ENCODE peak calls at places on chromosomes 13 and 19, in seven cellular contexts. One of them, this sample, is unnamed. For H3K36me3 and H4K20me1, the result is how much of the 10 kb centered on the place peaks cover.

GRCh38 chr19:13843104-13843921 is 33.6 kb upstream of the NANOS3 start:
- DNase-seq in PC-3: peak
- DNase-seq in endothelial cell of umbilical vein: peak
- DNase-seq in fibroblast of lung: peak
- DNase-seq in GM23338: peak
- DNase-seq in astrocyte: no peak
- DNase-seq in neural progenitor cell: peak
- DNase-seq in this sample: peak

GRCh38 chr13:41497436-41497835 is 40.1 kb downstream of the RGCC start:
- DNase-seq in PC-3: no peak
- DNase-seq in endothelial cell of umbilical vein: no peak
- DNase-seq in fibroblast of lung: no peak
- DNase-seq in GM23338: no peak
- DNase-seq in astrocyte: no peak
- DNase-seq in neural progenitor cell: no peak
- DNase-seq in this sample: no peak

GRCh38 chr13:110799246-110800236 is 86.0 kb downstream of the ING1 start:
- DNase-seq in PC-3: no peak
- DNase-seq in endothelial cell of umbilical vein: peak
- DNase-seq in fibroblast of lung: peak
- DNase-seq in GM23338: no peak
- DNase-seq in astrocyte: peak
- DNase-seq in neural progenitor cell: no peak
- DNase-seq in this sample: peak

GRCh38 chr19:47226426-47227346 is 4.3 kb downstream of the BBC3 start:
- DNase-seq in PC-3: peak
- DNase-seq in endothelial cell of umbilical vein: peak
- DNase-seq in fibroblast of lung: peak
- DNase-seq in GM23338: peak
- DNase-seq in astrocyte: peak
- DNase-seq in neural progenitor cell: peak
- DNase-seq in this sample: peak

GRCh38 chr13:112245179-112245724 is 130.9 kb upstream of the SPACA7 start:
- DNase-seq in PC-3: no peak
- DNase-seq in endothelial cell of umbilical vein: no peak
- DNase-seq in fibroblast of lung: no peak
- DNase-seq in GM23338: no peak
- DNase-seq in astrocyte: no peak
- DNase-seq in neural progenitor cell: no peak
- DNase-seq in this sample: no peak

GRCh38 chr13:79541426-79542049 is 60.6 kb downstream of the NDFIP2 start:
- DNase-seq in PC-3: peak
- DNase-seq in endothelial cell of umbilical vein: peak
- DNase-seq in fibroblast of lung: peak
- DNase-seq in GM23338: peak
- DNase-seq in astrocyte: peak
- DNase-seq in neural progenitor cell: peak
- DNase-seq in this sample: peak

GRCh38 chr19:11382898-11383705 is 1.0 kb downstream of the EPOR start:
- DNase-seq in PC-3: peak
- DNase-seq in endothelial cell of umbilical vein: peak
- DNase-seq in fibroblast of lung: no peak
- DNase-seq in GM23338: peak
- DNase-seq in astrocyte: no peak
- DNase-seq in neural progenitor cell: peak
- DNase-seq in this sample: peak

GRCh38 chr19:46197314-46198070 is 32.0 kb upstream of the IGFL1 start:
- DNase-seq in PC-3: no peak
- DNase-seq in endothelial cell of umbilical vein: no peak
- DNase-seq in fibroblast of lung: no peak
- DNase-seq in GM23338: no peak
- DNase-seq in astrocyte: no peak
- DNase-seq in neural progenitor cell: no peak
- DNase-seq in this sample: no peak

GRCh38 chr13:98581377-98581776 is 4.5 kb upstream of the STK24 start:
- DNase-seq in PC-3: no peak
- DNase-seq in endothelial cell of umbilical vein: no peak
- DNase-seq in fibroblast of lung: no peak
- DNase-seq in GM23338: no peak
- DNase-seq in astrocyte: no peak
- DNase-seq in neural progenitor cell: no peak
- DNase-seq in this sample: no peak

GRCh38 chr19:35508129-35508528 is 5.3 kb downstream of the DMKN start:
- DNase-seq in PC-3: no peak
- DNase-seq in endothelial cell of umbilical vein: no peak
- DNase-seq in fibroblast of lung: no peak
- DNase-seq in GM23338: no peak
- DNase-seq in astrocyte: no peak
- DNase-seq in neural progenitor cell: no peak
- DNase-seq in this sample: no peak

GRCh38 chr19:13189600-13189999 is 39.4 kb downstream of the IER2 start:
- DNase-seq in PC-3: no peak
- DNase-seq in endothelial cell of umbilical vein: no peak
- DNase-seq in fibroblast of lung: no peak
- DNase-seq in GM23338: no peak
- DNase-seq in astrocyte: no peak
- DNase-seq in neural progenitor cell: no peak
- DNase-seq in this sample: no peak

GRCh38 chr13:29903524-29903923 is 53.1 kb upstream of the UBL3 start:
- DNase-seq in PC-3: no peak
- DNase-seq in endothelial cell of umbilical vein: no peak
- DNase-seq in fibroblast of lung: no peak
- DNase-seq in GM23338: no peak
- DNase-seq in astrocyte: no peak
- DNase-seq in neural progenitor cell: no peak
- DNase-seq in this sample: no peak

GRCh38 chr13:69565334-69565733 is 542.3 kb upstream of the ATXN8OS start:
- DNase-seq in PC-3: peak
- DNase-seq in endothelial cell of umbilical vein: peak
- DNase-seq in fibroblast of lung: peak
- DNase-seq in GM23338: peak
- DNase-seq in astrocyte: peak
- DNase-seq in neural progenitor cell: peak
- DNase-seq in this sample: peak

GRCh38 chr13:74114202-74114601 is 20.0 kb downstream of the KLF12 start:
- DNase-seq in PC-3: peak
- DNase-seq in endothelial cell of umbilical vein: peak
- DNase-seq in fibroblast of lung: peak
- DNase-seq in GM23338: no peak
- DNase-seq in astrocyte: peak
- DNase-seq in neural progenitor cell: no peak
- DNase-seq in this sample: no peak

GRCh38 chr13:103926118-103926517 is 859.9 kb upstream of the SLC10A2 start:
- DNase-seq in PC-3: no peak
- DNase-seq in endothelial cell of umbilical vein: no peak
- DNase-seq in fibroblast of lung: no peak
- DNase-seq in GM23338: peak
- DNase-seq in astrocyte: no peak
- DNase-seq in neural progenitor cell: no peak
- DNase-seq in this sample: no peak

GRCh38 chr19:46546194-46546896 is 50.7 kb upstream of the PNMA8B start:
- DNase-seq in PC-3: peak
- DNase-seq in endothelial cell of umbilical vein: peak
- DNase-seq in fibroblast of lung: peak
- DNase-seq in GM23338: peak
- DNase-seq in astrocyte: peak
- DNase-seq in neural progenitor cell: peak
- DNase-seq in this sample: peak

GRCh38 chr19:55080121-55080914 is 4.6 kb downstream of the EPS8L1 start:
- DNase-seq in PC-3: no peak
- DNase-seq in endothelial cell of umbilical vein: peak
- DNase-seq in fibroblast of lung: peak
- DNase-seq in GM23338: peak
- DNase-seq in astrocyte: no peak
- DNase-seq in neural progenitor cell: peak
- DNase-seq in this sample: peak

GRCh38 chr19:13839193-13839937 is 37.6 kb upstream of the NANOS3 start:
- DNase-seq in PC-3: peak
- DNase-seq in endothelial cell of umbilical vein: peak
- DNase-seq in fibroblast of lung: peak
- DNase-seq in GM23338: peak
- DNase-seq in astrocyte: peak
- DNase-seq in neural progenitor cell: peak
- DNase-seq in this sample: peak

GRCh38 chr13:38376551-38376950 is 26.9 kb downstream of the UFM1 start:
- DNase-seq in PC-3: no peak
- DNase-seq in endothelial cell of umbilical vein: no peak
- DNase-seq in fibroblast of lung: no peak
- DNase-seq in GM23338: no peak
- DNase-seq in astrocyte: no peak
- DNase-seq in neural progenitor cell: no peak
- DNase-seq in this sample: no peak

GRCh38 chr19:48752511-48753365 is at the start of gene FUT1:
- DNase-seq in PC-3: peak
- DNase-seq in endothelial cell of umbilical vein: no peak
- DNase-seq in fibroblast of lung: peak
- DNase-seq in GM23338: peak
- DNase-seq in astrocyte: no peak
- DNase-seq in neural progenitor cell: peak
- DNase-seq in this sample: peak

GRCh38 chr13:110334256-110334655 is 27.2 kb downstream of the COL4A2 start:
- DNase-seq in PC-3: no peak
- DNase-seq in endothelial cell of umbilical vein: no peak
- DNase-seq in fibroblast of lung: peak
- DNase-seq in GM23338: no peak
- DNase-seq in astrocyte: peak
- DNase-seq in neural progenitor cell: no peak
- DNase-seq in this sample: no peak

GRCh38 chr19:51903192-51903591 is 1.6 kb downstream of the ZNF649 start:
- DNase-seq in PC-3: no peak
- DNase-seq in endothelial cell of umbilical vein: no peak
- DNase-seq in fibroblast of lung: no peak
- DNase-seq in GM23338: peak
- DNase-seq in astrocyte: no peak
- DNase-seq in neural progenitor cell: no peak
- DNase-seq in this sample: no peak

GRCh38 chr19:45981350-45981749 is 7.7 kb upstream of the NOVA2 start:
- DNase-seq in PC-3: no peak
- DNase-seq in endothelial cell of umbilical vein: no peak
- DNase-seq in fibroblast of lung: peak
- DNase-seq in GM23338: peak
- DNase-seq in astrocyte: no peak
- DNase-seq in neural progenitor cell: no peak
- DNase-seq in this sample: no peak

GRCh38 chr13:112256716-112257497 is 119.2 kb upstream of the SPACA7 start:
- DNase-seq in PC-3: no peak
- DNase-seq in endothelial cell of umbilical vein: no peak
- DNase-seq in fibroblast of lung: no peak
- DNase-seq in GM23338: no peak
- DNase-seq in astrocyte: no peak
- DNase-seq in neural progenitor cell: no peak
- DNase-seq in this sample: no peak

GRCh38 chr13:46113596-46113995 is 8.8 kb upstream of the CPB2 start:
- DNase-seq in PC-3: peak
- DNase-seq in endothelial cell of umbilical vein: no peak
- DNase-seq in fibroblast of lung: peak
- DNase-seq in GM23338: no peak
- DNase-seq in astrocyte: peak
- DNase-seq in neural progenitor cell: no peak
- DNase-seq in this sample: no peak

GRCh38 chr19:17871878-17872250 is at the start of gene SLC5A5:
- DNase-seq in PC-3: peak
- DNase-seq in endothelial cell of umbilical vein: no peak
- DNase-seq in fibroblast of lung: no peak
- DNase-seq in GM23338: peak
- DNase-seq in astrocyte: no peak
- DNase-seq in neural progenitor cell: peak
- DNase-seq in this sample: no peak
- TF ChIP-seq EZH2 in PC-3: no peak
- TF ChIP-seq EZH2 in endothelial cell of umbilical vein: peak
- TF ChIP-seq EZH2 in fibroblast of lung: peak
- TF ChIP-seq EZH2 in GM23338: no peak
- TF ChIP-seq EZH2 in astrocyte: peak
- TF ChIP-seq EZH2 in neural progenitor cell: no peak
- TF ChIP-seq EZH2 in this sample: no peak

GRCh38 chr13:36959438-36960116 is 39.5 kb upstream of the SMAD9 start:
- DNase-seq in PC-3: no peak
- DNase-seq in endothelial cell of umbilical vein: no peak
- DNase-seq in fibroblast of lung: no peak
- DNase-seq in GM23338: no peak
- DNase-seq in astrocyte: no peak
- DNase-seq in neural progenitor cell: no peak
- DNase-seq in this sample: no peak
- H3K36me3 ChIP-seq in PC-3: under half
- H3K36me3 ChIP-seq in endothelial cell of umbilical vein: under half
- H3K36me3 ChIP-seq in fibroblast of lung: under half
- H3K36me3 ChIP-seq in GM23338: under half
- H3K36me3 ChIP-seq in astrocyte: under half
- H3K36me3 ChIP-seq in neural progenitor cell: under half
- H3K36me3 ChIP-seq in this sample: under half

GRCh38 chr19:15372891-15373301 is 6.7 kb downstream of the AKAP8 start:
- DNase-seq in PC-3: no peak
- DNase-seq in endothelial cell of umbilical vein: no peak
- DNase-seq in fibroblast of lung: no peak
- DNase-seq in GM23338: no peak
- DNase-seq in astrocyte: no peak
- DNase-seq in neural progenitor cell: no peak
- DNase-seq in this sample: no peak
- H4K20me1 ChIP-seq in PC-3: under half
- H4K20me1 ChIP-seq in endothelial cell of umbilical vein: under half
- H4K20me1 ChIP-seq in fibroblast of lung: under half
- H4K20me1 ChIP-seq in GM23338: under half
- H4K20me1 ChIP-seq in astrocyte: half or more
- H4K20me1 ChIP-seq in neural progenitor cell: half or more
- H4K20me1 ChIP-seq in this sample: half or more

GRCh38 chr19:39471756-39472536 is 8.7 kb upstream of the TIMM50 start:
- DNase-seq in PC-3: no peak
- DNase-seq in endothelial cell of umbilical vein: no peak
- DNase-seq in fibroblast of lung: no peak
- DNase-seq in GM23338: no peak
- DNase-seq in astrocyte: no peak
- DNase-seq in neural progenitor cell: no peak
- DNase-seq in this sample: no peak
- TF ChIP-seq EZH2 in PC-3: no peak
- TF ChIP-seq EZH2 in endothelial cell of umbilical vein: no peak
- TF ChIP-seq EZH2 in fibroblast of lung: no peak
- TF ChIP-seq EZH2 in GM23338: no peak
- TF ChIP-seq EZH2 in astrocyte: no peak
- TF ChIP-seq EZH2 in neural progenitor cell: no peak
- TF ChIP-seq EZH2 in this sample: no peak

GRCh38 chr19:53485046-53486004 is 17.8 kb downstream of the ZNF813 start:
- DNase-seq in PC-3: no peak
- DNase-seq in endothelial cell of umbilical vein: no peak
- DNase-seq in fibroblast of lung: no peak
- DNase-seq in GM23338: peak
- DNase-seq in astrocyte: no peak
- DNase-seq in neural progenitor cell: no peak
- DNase-seq in this sample: no peak
- H3K36me3 ChIP-seq in PC-3: half or more
- H3K36me3 ChIP-seq in endothelial cell of umbilical vein: under half
- H3K36me3 ChIP-seq in fibroblast of lung: under half
- H3K36me3 ChIP-seq in GM23338: under half
- H3K36me3 ChIP-seq in astrocyte: under half
- H3K36me3 ChIP-seq in neural progenitor cell: under half
- H3K36me3 ChIP-seq in this sample: under half

DNA sequence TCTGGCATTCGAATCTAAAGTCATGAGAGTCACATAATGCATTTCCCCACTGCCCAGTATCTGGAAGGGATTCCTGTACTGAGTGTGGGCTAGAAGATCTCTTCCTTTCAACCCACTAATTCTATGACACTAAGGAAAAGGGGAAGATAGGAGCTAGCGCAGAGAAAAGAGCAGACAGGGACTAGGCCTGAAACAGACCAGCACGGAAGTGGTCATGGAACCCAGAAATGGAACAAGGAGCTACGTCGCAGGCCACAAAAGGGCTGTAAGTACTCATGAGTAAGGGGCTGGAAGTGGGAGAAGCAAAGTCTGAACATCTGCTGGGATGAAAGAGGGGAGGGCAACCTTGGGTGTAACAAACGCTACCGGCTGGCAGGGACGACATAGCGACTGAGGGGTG is 8.6 kb downstream of the ABCC4 start:
- DNase-seq in PC-3: no peak
- DNase-seq in endothelial cell of umbilical vein: no peak
- DNase-seq in fibroblast of lung: no peak
- DNase-seq in GM23338: no peak
- DNase-seq in astrocyte: no peak
- DNase-seq in neural progenitor cell: no peak
- DNase-seq in this sample: no peak
- H4K20me1 ChIP-seq in PC-3: under half
- H4K20me1 ChIP-seq in endothelial cell of umbilical vein: under half
- H4K20me1 ChIP-seq in fibroblast of lung: under half
- H4K20me1 ChIP-seq in GM23338: under half
- H4K20me1 ChIP-seq in astrocyte: under half
- H4K20me1 ChIP-seq in neural progenitor cell: under half
- H4K20me1 ChIP-seq in this sample: under half